ENCODE peak calls at places on chromosome 5, in six cellular contexts. X, Y, N, Z, L and Q are unnamed samples.

GRCh38 chr5:140174472-140175366 is at the start of gene CYSTM1:
- DNase-seq in X (peak), Y (peak), N (peak), Z (peak), L (peak), Q (peak)

GRCh38 chr5:61030163-61030482 is 85.1 kb downstream of the NDUFAF2 start:
- DNase-seq in X (peak), Y (no peak), N (no peak), Z (no peak), L (no peak), Q (no peak)

GRCh38 chr5:108650997-108651396 is 96.7 kb upstream of the FER start:
- DNase-seq in X (peak), Y (no peak), N (no peak), Z (no peak), L (no peak), Q (no peak)

GRCh38 chr5:119397518-119398380 is 41.9 kb downstream of the TNFAIP8 start:
- DNase-seq in X (peak), Y (no peak), N (no peak), Z (no peak), L (no peak), Q (no peak)

GRCh38 chr5:136174021-136174659 is 18.8 kb downstream of the SMIM32 start:
- DNase-seq in X (peak), Y (no peak), N (no peak), Z (peak), L (no peak), Q (peak)

GRCh38 chr5:135386886-135387628 is 12.0 kb downstream of the MACROH2A1 start:
- DNase-seq in X (peak), Y (peak), N (peak), Z (no peak), L (peak), Q (peak)

GRCh38 chr5:177327539-177328522 is 16.1 kb upstream of the MXD3 start:
- DNase-seq in X (peak), Y (no peak), N (no peak), Z (no peak), L (no peak), Q (no peak)

GRCh38 chr5:4700082-4700481 is 440.0 kb upstream of the ADAMTS16 start:
- DNase-seq in X (peak), Y (no peak), N (no peak), Z (peak), L (no peak), Q (peak)

GRCh38 chr5:134077926-134078580 is 36.4 kb upstream of the TCF7 start:
- DNase-seq in X (no peak), Y (no peak), N (peak), Z (no peak), L (no peak), Q (no peak)

GRCh38 chr5:131977212-131977604 is 31.7 kb upstream of the MEIKIN start:
- DNase-seq in X (no peak), Y (no peak), N (no peak), Z (no peak), L (no peak), Q (no peak)

GRCh38 chr5:88944751-88945507 is 61.9 kb upstream of the MEF2C start:
- DNase-seq in X (peak), Y (no peak), N (no peak), Z (no peak), L (no peak), Q (peak)

GRCh38 chr5:95410269-95410668 is 19.1 kb downstream of the FAM81B start:
- DNase-seq in X (no peak), Y (no peak), N (no peak), Z (no peak), L (no peak), Q (no peak)

GRCh38 chr5:88556415-88556814 is 287.8 kb upstream of the TMEM161B start:
- DNase-seq in X (no peak), Y (no peak), N (no peak), Z (no peak), L (no peak), Q (no peak)

GRCh38 chr5:14356305-14356704 is 213.2 kb downstream of the TRIO start:
- DNase-seq in X (no peak), Y (no peak), N (no peak), Z (no peak), L (no peak), Q (no peak)

GRCh38 chr5:71924325-71924724 is 182.9 kb upstream of the MAP1B start:
- DNase-seq in X (peak), Y (no peak), N (no peak), Z (no peak), L (no peak), Q (no peak)

GRCh38 chr5:137279631-137280236 is 219.4 kb downstream of the SPOCK1 start:
- DNase-seq in X (no peak), Y (no peak), N (no peak), Z (no peak), L (no peak), Q (no peak)

GRCh38 chr5:120306331-120306730 is 157.8 kb upstream of the PRR16 start:
- DNase-seq in X (no peak), Y (no peak), N (no peak), Z (no peak), L (no peak), Q (no peak)

GRCh38 chr5:56607074-56607473 is 208.3 kb upstream of the MAP3K1 start:
- DNase-seq in X (peak), Y (no peak), N (no peak), Z (no peak), L (no peak), Q (no peak)

GRCh38 chr5:73229271-73229670 is 56.3 kb downstream of the TMEM174 start:
- DNase-seq in X (peak), Y (no peak), N (no peak), Z (no peak), L (no peak), Q (no peak)

GRCh38 chr5:133247145-133247709 is 195.4 kb downstream of the HSPA4 start:
- DNase-seq in X (no peak), Y (no peak), N (no peak), Z (no peak), L (no peak), Q (no peak)

GRCh38 chr5:56309262-56309826 is 76.2 kb upstream of the ANKRD55 start:
- DNase-seq in X (peak), Y (no peak), N (no peak), Z (no peak), L (no peak), Q (no peak)

GRCh38 chr5:179373961-179374505 is 28.8 kb upstream of the ADAMTS2 start:
- DNase-seq in X (no peak), Y (no peak), N (no peak), Z (no peak), L (no peak), Q (no peak)